ENCODE peak calls at places on chromosomes 5 and 9, in seven cellular contexts. T is K562, Q is ACHN, Z is H7, A is suprapubic skin, B is H9, U is kidney glomerular epithelial cell. N is an unnamed sample.
A peak's percentile ranks its signal among the peaks of the same experiment; 100 is the strongest.

GRCh38 chr9:101269596-101270324 is 115.0 kb downstream of the BAAT start:
- DNase-seq in B (peak; percentile 25), T (no peak), A (no peak), Z (no peak), Q (no peak), U (no peak), N (no peak)

GRCh38 chr9:105735366-105735765 is 41.0 kb downstream of the TMEM38B start:
- DNase-seq in U (no peak), T (no peak), A (no peak), Z (no peak), Q (no peak), B (no peak), N (no peak)

GRCh38 chr9:115189686-115190085 is 71.7 kb upstream of the TNC start:
- DNase-seq in T (no peak), Z (no peak), B (no peak), Q (no peak), A (no peak), U (no peak), N (no peak)

GRCh38 chr9:105503873-105504272 is 54.1 kb upstream of the FKTN start:
- DNase-seq in Q (peak; percentile 11), Z (peak; percentile 8), U (no peak), B (no peak), T (no peak), A (no peak), N (no peak)

GRCh38 chr5:109788596-109788995 is 98.9 kb downstream of the MAN2A1 start:
- DNase-seq in Z (no peak), T (no peak), B (no peak), A (no peak), U (no peak), Q (no peak), N (no peak)

GRCh38 chr9:87270241-87271234 is 227.1 kb upstream of the DAPK1 start:
- DNase-seq in Q (no peak), Z (peak; percentile 28), T (no peak), U (peak; percentile 64), A (no peak), B (no peak), N (no peak)

GRCh38 chr5:148268556-148268955 is at the start of gene SPINK13:
- DNase-seq in T (no peak), A (no peak), Q (peak; percentile 84), U (peak; percentile 51), B (no peak), Z (no peak), N (no peak)

GRCh38 chr5:71954329-71954728 is 152.9 kb upstream of the MAP1B start:
- DNase-seq in A (no peak), U (no peak), Q (no peak), B (no peak), Z (no peak), T (no peak), N (no peak)

GRCh38 chr5:115695290-115695689 is 69.5 kb upstream of the TMED7 start:
- DNase-seq in Z (no peak), B (no peak), T (no peak), Q (no peak), A (no peak), U (no peak), N (no peak)

GRCh38 chr5:67773439-67773988 is 442.0 kb upstream of the PIK3R1 start:
- DNase-seq in B (no peak), Q (no peak), U (peak; percentile 29), Z (peak; percentile 4), T (no peak), A (no peak), N (no peak)

GRCh38 chr5:65121880-65122436 is 353.2 kb downstream of the CWC27 start:
- DNase-seq in Z (no peak), T (peak; percentile 32), A (no peak), U (no peak), Q (no peak), B (no peak), N (no peak)

GRCh38 chr9:37778534-37778933 is 6.3 kb downstream of the EXOSC3 start:
- DNase-seq in B (no peak), T (no peak), A (no peak), Z (no peak), U (no peak), Q (no peak), N (no peak)

GRCh38 chr5:10485142-10485795 is 43.6 kb downstream of the ROPN1L start:
- DNase-seq in A (peak; percentile 77), B (peak; percentile 71), Z (peak; percentile 85), Q (no peak), U (no peak), T (peak; percentile 95), N (no peak)

GRCh38 chr9:133103183-133103986 is 17.7 kb downstream of the RALGDS start:
- DNase-seq in U (peak; percentile 27), B (peak; percentile 59), Q (peak; percentile 48), T (peak; percentile 79), A (peak; percentile 80), Z (peak; percentile 93), N (no peak)

GRCh38 chr9:97564291-97565175 is 63.1 kb downstream of the TMOD1 start:
- DNase-seq in Q (peak; percentile 8), Z (peak; percentile 35), A (no peak), B (peak; percentile 16), U (no peak), T (no peak), N (no peak)

GRCh38 chr9:38126730-38127129 is 57.7 kb upstream of the SHB start:
- DNase-seq in A (no peak), Q (no peak), T (no peak), U (no peak), Z (no peak), B (no peak), N (no peak)